ENCODE peak calls at places on chromosomes 13 and 19, in seven cellular contexts. V, H, P, W, C, A and Y are unnamed samples.

GRCh38 chr13:74662895-74663294 is 528.7 kb upstream of the KLF12 start:
- DNase-seq in V (no peak), H (no peak), P (no peak), W (no peak), C (no peak), A (no peak), Y (no peak)

GRCh38 chr19:32200312-32201038 is 144.9 kb upstream of the ZNF507 start:
- DNase-seq in V (no peak), H (no peak), P (no peak), W (no peak), C (no peak), A (no peak), Y (no peak)

GRCh38 chr13:32032780-32033179 is 1.2 kb downstream of the FRY start:
- DNase-seq in V (no peak), H (no peak), P (no peak), W (no peak), C (no peak), A (no peak), Y (no peak)

GRCh38 chr13:27657724-27658123 is 36.0 kb downstream of the POLR1D start:
- DNase-seq in V (no peak), H (no peak), P (no peak), W (no peak), C (no peak), A (no peak), Y (no peak)

GRCh38 chr19:16841391-16841926 is 12.3 kb downstream of the SIN3B start:
- DNase-seq in V (no peak), H (no peak), P (no peak), W (no peak), C (no peak), A (no peak), Y (no peak)

GRCh38 chr13:110771194-110771593 is 57.7 kb downstream of the ING1 start:
- DNase-seq in V (no peak), H (no peak), P (peak), W (peak), C (no peak), A (no peak), Y (no peak)

GRCh38 chr19:54388001-54388802 is 23.5 kb upstream of the LAIR1 start:
- DNase-seq in V (peak), H (no peak), P (peak), W (no peak), C (peak), A (no peak), Y (peak)

GRCh38 chr13:39038569-39038898 is 278 bp downstream of the NHLRC3 start:
- DNase-seq in V (peak), H (peak), P (peak), W (no peak), C (peak), A (no peak), Y (no peak)

GRCh38 chr19:1016647-1017114 is 4.2 kb downstream of the TMEM259 start:
- DNase-seq in V (no peak), H (no peak), P (no peak), W (peak), C (no peak), A (no peak), Y (no peak)

GRCh38 chr13:30744056-30744684 is 8.8 kb downstream of the ALOX5AP start:
- DNase-seq in V (peak), H (peak), P (peak), W (peak), C (peak), A (peak), Y (no peak)

GRCh38 chr19:14005381-14006084 is 587 bp downstream of the RFX1 start:
- DNase-seq in V (peak), H (peak), P (peak), W (peak), C (peak), A (peak), Y (peak)

GRCh38 chr19:41564515-41565383 is 11.2 kb upstream of the CEACAM21 start:
- DNase-seq in V (no peak), H (no peak), P (no peak), W (no peak), C (no peak), A (no peak), Y (peak)

GRCh38 chr13:91805605-91806004 is 407.2 kb downstream of the GPC5 start:
- DNase-seq in V (no peak), H (no peak), P (no peak), W (no peak), C (no peak), A (no peak), Y (no peak)

GRCh38 chr19:852136-853013 is at the start of gene ELANE:
- DNase-seq in V (no peak), H (no peak), P (no peak), W (no peak), C (no peak), A (no peak), Y (no peak)

GRCh38 chr13:25286308-25286968 is 850 bp downstream of the MTMR6 start:
- DNase-seq in V (peak), H (no peak), P (peak), W (peak), C (peak), A (no peak), Y (peak)

GRCh38 chr19:50994129-50994528 is 7.3 kb downstream of the KLK8 start:
- DNase-seq in V (no peak), H (no peak), P (peak), W (no peak), C (no peak), A (no peak), Y (peak)

GRCh38 chr13:48492123-48493075 is 40.5 kb downstream of the RCBTB2 start:
- DNase-seq in V (peak), H (no peak), P (peak), W (peak), C (peak), A (peak), Y (no peak)

GRCh38 chr13:97627566-97627965 is 193.6 kb downstream of the RAP2A start:
- DNase-seq in V (no peak), H (no peak), P (no peak), W (peak), C (peak), A (no peak), Y (peak)

GRCh38 chr19:17496337-17496997 is 15.0 kb upstream of the PGLS start:
- DNase-seq in V (peak), H (peak), P (peak), W (peak), C (peak), A (peak), Y (peak)

GRCh38 chr19:14562660-14563589 is 8.9 kb downstream of the NDUFB7 start:
- DNase-seq in V (no peak), H (no peak), P (no peak), W (no peak), C (no peak), A (no peak), Y (no peak)